ENCODE peak calls at places on chromosomes 1 and 21, in seven cellular contexts. O is fibroblast of the conjunctiva, E is GM18507, Z is progenitor cell of endocrine pancreas, P is IMR-90, V is cardiac fibroblast, L is HFF-Myc. H is an unnamed sample.

GRCh38 chr1:178784131-178784536 is 59.1 kb downstream of the RALGPS2 start:
- DNase-seq in V (no peak), O (no peak), Z (no peak), E (no peak), P (no peak), L (no peak), H (no peak)

GRCh38 chr21:15772654-15773053 is 42.9 kb downstream of the USP25 start:
- DNase-seq in P (peak), V (peak), Z (no peak), E (no peak), L (no peak), O (no peak), H (no peak)

GRCh38 chr1:156504062-156504813 is 3.7 kb upstream of the MEF2D start:
- DNase-seq in P (peak), O (no peak), E (no peak), L (no peak), V (no peak), Z (no peak), H (no peak)

GRCh38 chr1:76998582-76999189 is 131.4 kb downstream of the ST6GALNAC5 start:
- DNase-seq in L (peak), P (peak), Z (no peak), O (peak), V (peak), E (no peak), H (peak)

GRCh38 chr1:184759651-184760050 is 5.0 kb upstream of the EDEM3 start:
- DNase-seq in P (no peak), V (no peak), E (no peak), Z (no peak), O (no peak), L (no peak), H (no peak)

GRCh38 chr1:175933801-175934200 is 190.4 kb upstream of the TNR start:
- DNase-seq in O (no peak), E (no peak), Z (no peak), V (peak), L (peak), P (peak), H (no peak)

GRCh38 chr1:227891223-227891954 is 56.3 kb downstream of the WNT9A start:
- DNase-seq in Z (peak), E (no peak), V (no peak), P (no peak), O (no peak), L (no peak), H (no peak)

GRCh38 chr1:231930257-231930947 is 303.8 kb downstream of the DISC1 start:
- DNase-seq in P (no peak), L (no peak), E (no peak), O (no peak), V (no peak), Z (no peak), H (no peak)

GRCh38 chr1:220391426-220391825 is 119.2 kb upstream of the RAB3GAP2 start:
- DNase-seq in P (no peak), L (no peak), V (no peak), E (no peak), O (no peak), Z (no peak), H (no peak)

GRCh38 chr1:39047374-39048229 is 21.5 kb downstream of the NDUFS5 start:
- DNase-seq in P (peak), E (no peak), O (peak), Z (no peak), V (peak), L (peak), H (peak)

GRCh38 chr21:27425172-27425571 is 458.3 kb upstream of the ADAMTS5 start:
- DNase-seq in Z (no peak), O (no peak), E (no peak), P (no peak), L (no peak), V (peak), H (no peak)

GRCh38 chr1:86933562-86934377 is 19.3 kb downstream of the HS2ST1 start:
- DNase-seq in E (no peak), P (no peak), Z (no peak), O (no peak), L (no peak), V (no peak), H (no peak)

GRCh38 chr21:42764883-42765282 is 111.5 kb downstream of the PDE9A start:
- DNase-seq in O (no peak), L (no peak), E (no peak), P (no peak), V (no peak), Z (no peak), H (no peak)

GRCh38 chr1:38028105-38028591 is 15.6 kb downstream of the UTP11 start:
- DNase-seq in Z (no peak), L (no peak), V (no peak), O (no peak), E (no peak), P (no peak), H (no peak)

GRCh38 chr1:6338685-6339084 is 54.9 kb downstream of the ACOT7 start:
- DNase-seq in P (no peak), E (no peak), V (no peak), O (no peak), Z (no peak), L (no peak), H (no peak)

GRCh38 chr1:185681034-185681633 is 53.1 kb upstream of the HMCN1 start:
- DNase-seq in V (peak), E (no peak), Z (no peak), L (peak), P (peak), O (peak), H (no peak)

GRCh38 chr1:220696863-220697231 is 6.7 kb downstream of the C1orf115 start:
- DNase-seq in P (peak), L (peak), E (no peak), Z (no peak), O (no peak), V (peak), H (no peak)

GRCh38 chr1:234715252-234715945 is 105.4 kb upstream of the IRF2BP2 start:
- DNase-seq in L (no peak), P (no peak), V (no peak), Z (no peak), O (no peak), E (no peak), H (no peak)

GRCh38 chr1:27428316-27429028 is 36.0 kb downstream of the GPR3 start:
- DNase-seq in V (no peak), P (no peak), O (no peak), E (no peak), Z (no peak), L (no peak), H (no peak)

GRCh38 chr1:92909321-92909720 is 51.9 kb downstream of the DIPK1A start:
- DNase-seq in O (peak), P (peak), V (peak), E (no peak), L (peak), Z (no peak), H (peak)

GRCh38 chr1:32031578-32032286 is 18.1 kb downstream of the KHDRBS1 start:
- DNase-seq in Z (no peak), E (no peak), V (peak), L (no peak), P (peak), O (no peak), H (no peak)

GRCh38 chr1:246577082-246577719 is 10.9 kb downstream of the CNST start:
- DNase-seq in E (no peak), P (no peak), Z (no peak), O (no peak), L (no peak), V (no peak), H (no peak)

GRCh38 chr1:60535713-60536112 is 462.1 kb upstream of the C1orf87 start:
- DNase-seq in Z (no peak), O (no peak), P (no peak), E (no peak), L (no peak), V (no peak), H (no peak)

GRCh38 chr21:42621828-42622199 is 31.6 kb upstream of the PDE9A start:
- DNase-seq in Z (no peak), E (no peak), O (no peak), V (no peak), P (no peak), L (no peak), H (no peak)

GRCh38 chr1:15243275-15244043 is 3.6 kb upstream of the FHAD1 start:
- DNase-seq in Z (no peak), L (no peak), O (no peak), P (peak), E (no peak), V (no peak), H (no peak)

GRCh38 chr21:45421071-45421845 is 16.3 kb downstream of the COL18A1 start:
- DNase-seq in O (no peak), P (no peak), L (no peak), E (no peak), Z (no peak), V (no peak), H (no peak)

GRCh38 chr1:1470626-1471388 is 758 bp upstream of the ATAD3B start:
- DNase-seq in Z (no peak), L (no peak), E (no peak), O (no peak), V (no peak), P (no peak), H (no peak)

GRCh38 chr1:78157162-78157561 is 111.4 kb downstream of the GIPC2 start:
- DNase-seq in E (no peak), O (peak), V (peak), L (no peak), P (peak), Z (no peak), H (peak)

GRCh38 chr1:86515597-86515996 is 31.3 kb upstream of the CLCA4 start:
- DNase-seq in O (no peak), E (no peak), P (no peak), V (peak), L (no peak), Z (no peak), H (no peak)

GRCh38 chr1:202588644-202589189 is 121.5 kb downstream of the SYT2 start:
- DNase-seq in O (no peak), Z (no peak), L (no peak), E (no peak), V (no peak), P (no peak), H (no peak)

GRCh38 chr1:145916745-145917144 is 1.8 kb downstream of the PEX11B start:
- DNase-seq in E (no peak), Z (no peak), O (no peak), V (peak), L (no peak), P (peak), H (no peak)

GRCh38 chr1:156140879-156141707 is 12.3 kb upstream of the SEMA4A start:
- DNase-seq in V (no peak), E (no peak), O (no peak), Z (peak), L (no peak), P (peak), H (no peak)

GRCh38 chr1:224697888-224698450 is 81.9 kb downstream of the CNIH3 start:
- DNase-seq in O (no peak), L (no peak), E (no peak), Z (no peak), P (no peak), V (no peak), H (peak)

GRCh38 chr21:46218906-46219590 is 9.5 kb downstream of the LSS start:
- DNase-seq in Z (no peak), O (no peak), E (no peak), L (no peak), V (no peak), P (no peak), H (no peak)

GRCh38 chr1:157806431-157807149 is 13.3 kb downstream of the FCRL1 start:
- DNase-seq in O (no peak), V (no peak), P (no peak), L (no peak), E (peak), Z (no peak), H (no peak)

GRCh38 chr1:201072149-201072548 is 40.1 kb downstream of the CACNA1S start:
- DNase-seq in P (no peak), O (no peak), V (peak), Z (no peak), E (no peak), L (no peak), H (no peak)

GRCh38 chr21:36860736-36861594 is 105.5 kb downstream of the HLCS start:
- DNase-seq in V (peak), L (no peak), P (peak), Z (no peak), O (no peak), E (no peak), H (no peak)

H was measured in stromal cell of bone marrow.